ENCODE peak calls at places on chromosome 4, in eight cellular contexts. S is B cell, V is colonic mucosa, C is GM12878, W is osteoblast, G is GM12865, J is lower lobe of right lung, N is dorsolateral prefrontal cortex. P is an unnamed sample.
A peak's percentile ranks its signal among the peaks of the same experiment; 100 is the strongest.

GRCh38 chr4:81454498-81454897 is 17.2 kb downstream of the RASGEF1B start:
- DNase-seq in J (no peak), C (no peak), G (no peak), S (no peak), W (no peak), V (peak; percentile 38), N (no peak), P (no peak)

GRCh38 chr4:95027906-95028618 is 270.3 kb downstream of the BMPR1B start:
- DNase-seq in S (no peak), C (no peak), V (no peak), J (no peak), W (no peak), N (no peak), G (no peak), P (no peak)

GRCh38 chr4:80454040-80454439 is 118.5 kb downstream of the CFAP299 start:
- DNase-seq in N (no peak), J (no peak), S (no peak), W (no peak), G (no peak), C (no peak), V (no peak), P (no peak)

GRCh38 chr4:23888421-23889319 is 1.2 kb downstream of the PPARGC1A start:
- DNase-seq in G (no peak), W (peak; percentile 41), C (no peak), N (no peak), S (no peak), V (peak; percentile 60), J (no peak), P (no peak)

GRCh38 chr4:54513231-54513630 is 144.5 kb upstream of the KIT start:
- DNase-seq in V (no peak), J (no peak), C (no peak), G (no peak), W (peak; percentile 95), S (no peak), N (no peak), P (no peak)

GRCh38 chr4:147362868-147363440 is 117.9 kb upstream of the EDNRA start:
- DNase-seq in N (no peak), G (no peak), J (peak; percentile 61), C (no peak), S (no peak), W (no peak), V (peak; percentile 66), P (peak; percentile 46)

GRCh38 chr4:663438-664428 is 10.3 kb downstream of the ATP5ME start:
- DNase-seq in N (peak; percentile 52), W (peak; percentile 79), G (peak; percentile 72), C (no peak), S (peak; percentile 77), V (no peak), J (peak; percentile 86), P (no peak)

GRCh38 chr4:105944535-105944934 is 49.3 kb downstream of the NPNT start:
- DNase-seq in W (no peak), J (no peak), N (no peak), G (no peak), C (no peak), V (no peak), S (no peak), P (no peak)

GRCh38 chr4:81606796-81607550 is 135.3 kb upstream of the RASGEF1B start:
- DNase-seq in N (no peak), S (peak; percentile 46), V (peak; percentile 58), C (no peak), W (no peak), J (peak; percentile 50), G (no peak), P (no peak)

GRCh38 chr4:158670975-158671664 is 567 bp downstream of the C4orf46 start:
- DNase-seq in V (peak; percentile 78), S (peak; percentile 51), N (peak; percentile 59), J (peak; percentile 58), W (peak; percentile 73), C (peak; percentile 30), G (peak; percentile 84), P (peak; percentile 35)

GRCh38 chr4:54683616-54684346 is 26.0 kb downstream of the KIT start:
- DNase-seq in C (no peak), S (peak; percentile 71), N (no peak), W (no peak), J (no peak), V (no peak), G (peak; percentile 53), P (no peak)

GRCh38 chr4:73919691-73920090 is 50.5 kb downstream of the CXCL1 start:
- DNase-seq in J (no peak), C (no peak), S (no peak), V (no peak), W (no peak), G (no peak), N (no peak), P (no peak)

GRCh38 chr4:73922317-73922716 is 53.1 kb downstream of the CXCL1 start:
- DNase-seq in S (no peak), C (no peak), V (no peak), W (no peak), N (no peak), J (no peak), G (no peak), P (no peak)

GRCh38 chr4:73918058-73918457 is 48.9 kb downstream of the CXCL1 start:
- DNase-seq in N (no peak), W (no peak), G (no peak), J (no peak), C (no peak), S (no peak), V (no peak), P (no peak)

GRCh38 chr4:73923631-73923937 is 54.4 kb downstream of the CXCL1 start:
- DNase-seq in J (no peak), V (no peak), G (no peak), N (no peak), C (no peak), W (no peak), S (no peak), P (no peak)

DNA sequence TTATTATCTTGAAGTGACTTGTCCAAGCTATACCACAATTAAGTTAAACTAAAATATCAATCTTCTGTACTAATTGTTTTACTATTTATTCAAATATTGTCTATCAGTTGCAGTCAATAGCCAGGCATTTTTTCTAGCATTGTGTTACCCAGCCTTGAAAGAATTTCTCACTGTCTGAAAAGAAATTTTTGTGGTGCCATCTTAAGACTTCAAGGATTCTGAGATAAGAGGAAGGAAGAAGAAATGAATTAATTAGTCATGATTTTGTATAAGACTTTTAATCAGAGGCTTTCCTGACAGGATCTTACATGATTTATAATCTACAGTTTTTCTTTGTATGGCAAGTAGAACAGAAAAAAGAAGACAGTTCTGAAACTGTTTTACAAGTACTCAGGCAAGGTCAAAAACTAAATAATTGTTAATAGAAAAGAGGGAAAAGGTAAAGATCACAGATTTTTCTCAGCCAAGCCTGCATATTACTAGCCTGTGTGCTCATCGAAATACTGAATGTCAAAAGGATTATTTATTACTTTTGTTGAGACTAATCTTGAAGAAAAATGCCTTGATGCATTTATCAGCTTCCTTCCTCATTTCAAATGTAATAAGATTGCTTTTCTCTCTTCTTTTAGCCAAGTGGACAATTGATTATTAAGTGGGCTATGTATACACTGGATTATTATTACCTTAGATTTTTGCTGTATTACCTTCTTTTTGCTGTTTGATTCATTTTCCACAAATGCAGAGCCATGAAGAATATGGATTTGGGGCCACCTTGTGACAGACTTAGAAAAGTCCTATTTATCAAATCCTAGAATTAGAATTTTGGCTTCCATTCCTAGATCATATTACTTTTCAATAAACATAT is 53.8 kb downstream of the CXCL1 start:
- DNase-seq in W (no peak), J (no peak), V (no peak), N (no peak), S (no peak), G (no peak), C (no peak), P (no peak)
- TF ChIP-seq CTCF in W (peak; percentile 65), J (peak; percentile 42), V (no peak), N (peak; percentile 16), S (no peak), G (no peak), C (no peak), P (no peak)

GRCh38 chr4:185383451-185383850 is 12.3 kb downstream of the LRP2BP start:
- DNase-seq in V (peak; percentile 56), C (no peak), G (no peak), N (no peak), J (no peak), S (no peak), W (no peak), P (no peak)
- TF ChIP-seq CTCF in V (no peak), C (no peak), G (no peak), N (no peak), J (no peak), S (no peak), W (no peak), P (no peak)

GRCh38 chr4:127868196-127868595 is 12.5 kb upstream of the PLK4 start:
- DNase-seq in C (no peak), J (no peak), V (no peak), N (no peak), W (no peak), S (no peak), G (no peak), P (no peak)
- TF ChIP-seq CTCF in C (no peak), J (no peak), V (no peak), N (no peak), W (no peak), S (no peak), G (no peak), P (no peak)

GRCh38 chr4:128574706-128575105 is 234.8 kb upstream of the JADE1 start:
- DNase-seq in N (peak; percentile 82), W (peak; percentile 72), C (peak; percentile 25), G (peak; percentile 89), V (peak; percentile 90), J (peak; percentile 73), S (peak; percentile 71), P (peak; percentile 46)
- TF ChIP-seq CTCF in N (peak; percentile 84), W (peak; percentile 65), C (peak; percentile 66), G (peak; percentile 73), V (peak; percentile 53), J (peak; percentile 66), S (peak; percentile 70), P (peak; percentile 22)

P was measured in tibial nerve.